ENCODE peak calls at places on chromosomes 16 and 17, in eight cellular contexts. E, N, W, V, P, M, T and Q are unnamed samples.

GRCh38 chr16:14371778-14372431 is 258.2 kb downstream of the PARN start:
- DNase-seq in E (no peak), N (no peak), W (no peak), V (no peak), P (no peak), M (no peak), T (no peak), Q (no peak)

GRCh38 chr16:89583197-89583894 is 7.8 kb downstream of the CPNE7 start:
- DNase-seq in E (no peak), N (no peak), W (no peak), V (no peak), P (no peak), M (no peak), T (no peak), Q (no peak)

GRCh38 chr17:74637912-74638311 is 14.4 kb upstream of the CD300E start:
- DNase-seq in E (no peak), N (no peak), W (no peak), V (no peak), P (no peak), M (no peak), T (no peak), Q (no peak)

GRCh38 chr16:20803192-20803560 is 3.1 kb downstream of the ERI2 start:
- DNase-seq in E (no peak), N (no peak), W (no peak), V (no peak), P (no peak), M (no peak), T (no peak), Q (no peak)

GRCh38 chr17:72502111-72502939 is 381.5 kb downstream of the SOX9 start:
- DNase-seq in E (peak; percentile 43), N (no peak), W (no peak), V (peak; percentile 19), P (no peak), M (no peak), T (no peak), Q (no peak)

GRCh38 chr17:65191805-65192740 is 54.9 kb downstream of the RGS9 start:
- DNase-seq in E (no peak), N (peak; percentile 44), W (no peak), V (peak; percentile 79), P (no peak), M (peak; percentile 85), T (no peak), Q (no peak)

GRCh38 chr17:57715981-57716380 is 29.1 kb downstream of the CCDC182 start:
- DNase-seq in E (no peak), N (no peak), W (no peak), V (no peak), P (no peak), M (no peak), T (no peak), Q (no peak)

GRCh38 chr16:20833081-20833480 is 26.8 kb downstream of the REXO5 start:
- DNase-seq in E (no peak), N (no peak), W (no peak), V (no peak), P (no peak), M (no peak), T (no peak), Q (no peak)

GRCh38 chr16:77794586-77794985 is 6.2 kb downstream of the VAT1L start:
- DNase-seq in E (no peak), N (no peak), W (no peak), V (peak; percentile 68), P (no peak), M (peak; percentile 29), T (no peak), Q (no peak)

GRCh38 chr17:39002991-39003715 is 36.0 kb upstream of the FBXO47 start:
- DNase-seq in E (peak; percentile 86), N (no peak), W (no peak), V (peak; percentile 67), P (no peak), M (no peak), T (no peak), Q (no peak)

GRCh38 chr17:80498242-80498919 is 22.0 kb upstream of the NPTX1 start:
- DNase-seq in E (peak; percentile 39), N (no peak), W (no peak), V (no peak), P (peak; percentile 38), M (no peak), T (no peak), Q (no peak)

GRCh38 chr17:44787271-44787940 is 28.6 kb downstream of the ADAM11 start:
- DNase-seq in E (no peak), N (no peak), W (no peak), V (no peak), P (no peak), M (no peak), T (no peak), Q (peak; percentile 40)

GRCh38 chr16:8886593-8887437 is 4.7 kb downstream of the LITAFD start:
- DNase-seq in E (no peak), N (no peak), W (no peak), V (no peak), P (no peak), M (no peak), T (no peak), Q (no peak)

GRCh38 chr16:88892065-88892464 is 25.6 kb upstream of the PABPN1L start:
- DNase-seq in E (no peak), N (no peak), W (no peak), V (no peak), P (no peak), M (no peak), T (no peak), Q (no peak)

GRCh38 chr16:1640261-1640956 is 28.2 kb downstream of the CRAMP1 start:
- DNase-seq in E (no peak), N (no peak), W (no peak), V (no peak), P (no peak), M (no peak), T (no peak), Q (no peak)

GRCh38 chr17:76570877-76571471 is 14.7 kb downstream of the ST6GALNAC2 start:
- DNase-seq in E (no peak), N (no peak), W (no peak), V (no peak), P (no peak), M (no peak), T (no peak), Q (no peak)

GRCh38 chr16:87233928-87234327 is 83.3 kb downstream of the C16orf95 start:
- DNase-seq in E (no peak), N (no peak), W (no peak), V (peak; percentile 63), P (no peak), M (no peak), T (no peak), Q (no peak)

GRCh38 chr17:48850792-48851325 is 20.0 kb downstream of the CALCOCO2 start:
- DNase-seq in E (no peak), N (no peak), W (no peak), V (no peak), P (no peak), M (no peak), T (no peak), Q (no peak)

GRCh38 chr16:58464916-58465731 is 34.8 kb upstream of the NDRG4 start:
- DNase-seq in E (peak; percentile 42), N (peak; percentile 50), W (no peak), V (no peak), P (no peak), M (no peak), T (no peak), Q (peak; percentile 39)

GRCh38 chr17:73566905-73567782 is 77.1 kb downstream of the SDK2 start:
- DNase-seq in E (no peak), N (no peak), W (no peak), V (no peak), P (peak; percentile 22), M (no peak), T (no peak), Q (no peak)

GRCh38 chr17:67575325-67575724 is 142.4 kb upstream of the NOL11 start:
- DNase-seq in E (no peak), N (peak; percentile 85), W (no peak), V (no peak), P (peak; percentile 62), M (no peak), T (no peak), Q (peak; percentile 74)

GRCh38 chr17:77381185-77381700 is 240.5 kb downstream of the SEC14L1 start:
- DNase-seq in E (no peak), N (no peak), W (no peak), V (no peak), P (no peak), M (no peak), T (no peak), Q (no peak)